ENCODE peak calls at places on chromosomes 3 and 15, in eight cellular contexts. D is A549, B is right lobe of liver, K is tibial nerve, L is lower lobe of right lung, J is neuronal stem cell, E is astrocyte, R is small intestine. S is an unnamed sample. For H3K4me1, the result is how much of the 10 kb centered on the place peaks cover.

GRCh38 chr15:70088887-70089691 is 8.6 kb downstream of the TLE3 start:
- DNase-seq in J (no peak), E (peak), R (no peak), D (no peak), L (no peak), B (peak), K (no peak), S (no peak)

GRCh38 chr3:131349946-131350347 is 31.6 kb upstream of the NUDT16 start:
- DNase-seq in L (no peak), D (peak), J (no peak), K (no peak), B (peak), E (peak), R (peak), S (no peak)

GRCh38 chr3:124887177-124887995 is at the start of gene ITGB5:
- DNase-seq in K (peak), B (peak), D (peak), L (peak), J (peak), R (peak), E (peak), S (no peak)

GRCh38 chr15:83869329-83869728 is 215.4 kb downstream of the ADAMTSL3 start:
- DNase-seq in D (no peak), B (no peak), E (no peak), R (no peak), L (no peak), J (no peak), K (no peak), S (no peak)

GRCh38 chr3:34859741-34860140 is 779.6 kb upstream of the ARPP21 start:
- DNase-seq in L (no peak), B (no peak), R (no peak), J (no peak), D (no peak), K (no peak), E (peak), S (no peak)

GRCh38 chr3:99901200-99901926 is 83.7 kb downstream of the CMSS1 start:
- DNase-seq in L (no peak), B (no peak), R (peak), D (no peak), K (no peak), E (peak), J (no peak), S (no peak)

GRCh38 chr3:111910806-111911205 is 51.7 kb downstream of the PHLDB2 start:
- DNase-seq in B (no peak), R (peak), L (no peak), K (no peak), J (no peak), E (peak), D (no peak), S (no peak)

GRCh38 chr15:23447107-23447500 is at the start of gene GOLGA6L2:
- DNase-seq in L (no peak), K (no peak), B (no peak), R (no peak), E (no peak), J (no peak), D (no peak), S (no peak)

GRCh38 chr3:25033407-25034029 is 394.5 kb upstream of the RARB start:
- DNase-seq in L (no peak), D (peak), B (peak), R (peak), K (peak), E (no peak), J (peak), S (no peak)

GRCh38 chr3:111012388-111013248 is 59.0 kb upstream of the NECTIN3 start:
- DNase-seq in D (no peak), R (peak), B (peak), J (peak), L (no peak), K (no peak), E (no peak), S (no peak)

GRCh38 chr15:80019168-80019745 is 40.2 kb upstream of the ZFAND6 start:
- DNase-seq in E (no peak), J (no peak), D (no peak), K (no peak), R (no peak), L (no peak), B (no peak), S (no peak)

GRCh38 chr15:76177491-76178040 is 117.8 kb downstream of the TMEM266 start:
- DNase-seq in R (no peak), D (peak), K (no peak), B (no peak), J (no peak), L (no peak), E (peak), S (no peak)

GRCh38 chr3:15309662-15310335 is 22.6 kb downstream of the SH3BP5 start:
- DNase-seq in D (no peak), L (no peak), E (no peak), R (no peak), J (no peak), B (no peak), K (no peak), S (no peak)
- H3K4me1 ChIP-seq in D (under half), L (half or more), E (under half), R (under half), J (under half), B (under half), K (under half), S (half or more)

DNA sequence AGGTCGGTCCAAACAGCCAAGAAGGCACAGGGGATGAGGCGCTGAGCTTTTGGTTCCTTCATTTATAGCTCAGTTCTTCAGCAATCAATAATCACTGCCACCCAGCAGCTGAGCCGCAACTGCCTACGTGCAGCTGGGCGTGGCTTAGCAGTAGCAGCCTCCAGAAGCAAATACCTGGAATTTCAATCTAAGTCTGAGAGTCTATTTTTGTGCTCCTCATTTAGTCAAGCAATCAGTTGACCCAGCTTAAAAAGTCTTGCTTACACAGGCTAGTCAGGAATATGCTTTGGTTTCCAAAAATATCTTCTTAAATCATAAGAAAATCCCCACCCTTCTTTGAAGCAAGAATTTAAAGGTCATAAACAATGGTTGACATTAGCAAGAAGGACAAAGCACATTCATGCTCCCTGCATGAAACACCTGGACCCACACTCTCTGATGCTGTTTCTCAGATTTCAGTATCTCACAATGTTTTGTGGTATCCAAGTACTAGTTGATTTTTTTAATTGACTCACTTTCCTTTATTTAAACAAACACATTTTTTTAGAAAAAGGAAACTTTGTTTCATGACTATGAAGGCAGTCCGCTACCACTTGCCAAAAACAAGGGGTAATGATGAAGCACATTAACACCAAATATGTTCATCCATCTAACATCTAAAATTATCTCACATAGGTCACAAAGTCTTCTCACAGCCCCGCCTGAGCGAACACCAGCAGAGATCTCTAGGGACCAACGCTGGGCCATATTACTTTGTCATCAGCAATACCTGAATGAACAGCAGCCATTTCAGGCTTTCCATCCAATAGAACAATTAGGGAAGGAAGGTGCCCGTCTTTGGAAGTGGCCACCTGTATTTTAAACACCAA is 106.1 kb downstream of the OXNAD1 start:
- DNase-seq in D (no peak), B (no peak), R (peak), L (no peak), J (no peak), E (peak), K (no peak), S (no peak)
- H3K27ac ChIP-seq in D (no peak), B (no peak), R (peak), L (no peak), J (no peak), E (peak), K (peak), S (no peak)

GRCh38 chr3:8505621-8506020 is 4.0 kb downstream of the LMCD1 start:
- DNase-seq in R (no peak), D (no peak), L (no peak), E (no peak), B (peak), K (no peak), J (no peak), S (no peak)

GRCh38 chr3:8503461-8503860 is 1.8 kb downstream of the LMCD1 start:
- DNase-seq in L (no peak), K (no peak), D (no peak), B (no peak), E (no peak), J (no peak), R (no peak), S (no peak)

GRCh38 chr3:8501388-8502131 is at the start of gene LMCD1:
- DNase-seq in B (peak), K (peak), E (peak), J (peak), R (peak), L (peak), D (peak), S (peak)

GRCh38 chr3:8504611-8504973 is 3.0 kb downstream of the LMCD1 start:
- DNase-seq in K (no peak), R (no peak), E (no peak), B (no peak), D (no peak), J (no peak), L (no peak), S (no peak)

GRCh38 chr3:8503871-8504610 is 2.4 kb downstream of the LMCD1 start:
- DNase-seq in J (no peak), K (no peak), L (no peak), R (no peak), D (no peak), E (no peak), B (no peak), S (no peak)
- H3K4me3 ChIP-seq in J (no peak), K (no peak), L (peak), R (no peak), D (peak), E (peak), B (no peak), S (no peak)

GRCh38 chr3:11583226-11583625 is 60.5 kb downstream of the VGLL4 start:
- DNase-seq in K (no peak), J (no peak), R (no peak), E (no peak), D (no peak), L (no peak), B (no peak), S (no peak)

GRCh38 chr3:11581237-11582122 is 62.2 kb downstream of the VGLL4 start:
- DNase-seq in R (peak), L (no peak), B (no peak), E (no peak), D (no peak), J (no peak), K (no peak), S (no peak)

GRCh38 chr3:11578169-11578568 is 65.5 kb downstream of the VGLL4 start:
- DNase-seq in B (no peak), R (no peak), L (no peak), K (no peak), E (no peak), J (no peak), D (no peak), S (no peak)

GRCh38 chr3:11582123-11582968 is 61.4 kb downstream of the VGLL4 start:
- DNase-seq in J (no peak), K (peak), D (no peak), R (peak), L (no peak), E (peak), B (no peak), S (no peak)

GRCh38 chr3:11580645-11581044 is 63.1 kb downstream of the VGLL4 start:
- DNase-seq in B (no peak), L (no peak), J (no peak), E (no peak), D (no peak), R (no peak), K (no peak), S (no peak)
- H3K4me1 ChIP-seq in B (under half), L (under half), J (under half), E (under half), D (under half), R (under half), K (under half), S (under half)

GRCh38 chr3:57962448-57962834 is 45.8 kb upstream of the FLNB start:
- DNase-seq in D (no peak), R (no peak), K (no peak), B (no peak), E (no peak), J (no peak), L (no peak), S (no peak)
- H3K27ac ChIP-seq in D (peak), R (peak), K (no peak), B (no peak), E (no peak), J (no peak), L (no peak), S (no peak)

GRCh38 chr3:133548090-133548489 is 25.4 kb upstream of the CDV3 start:
- DNase-seq in J (no peak), K (no peak), E (peak), D (no peak), L (no peak), B (no peak), R (no peak), S (no peak)

GRCh38 chr3:133547432-133548041 is 25.9 kb upstream of the CDV3 start:
- DNase-seq in B (peak), D (no peak), R (no peak), J (no peak), E (peak), K (no peak), L (peak), S (no peak)

DNA sequence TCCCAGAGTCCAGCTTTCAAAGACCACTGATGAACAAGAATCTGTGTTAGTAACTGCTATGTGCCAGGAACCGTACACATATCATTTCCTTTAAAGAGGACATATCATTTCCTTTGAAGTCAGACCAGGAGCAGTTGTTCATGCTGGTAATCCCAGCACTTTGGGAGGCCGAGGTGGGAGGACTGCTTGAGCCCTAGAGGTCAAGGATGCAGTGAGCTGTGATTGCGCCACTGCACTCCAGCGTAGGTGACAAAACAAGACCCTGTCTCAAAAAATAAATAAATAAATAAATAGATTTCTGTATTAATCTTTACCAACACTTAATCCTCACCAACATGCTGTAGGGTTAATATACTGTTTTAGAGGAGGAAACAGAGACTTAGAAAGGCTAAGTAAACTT is 23.9 kb upstream of the CDV3 start:
- DNase-seq in L (no peak), J (no peak), B (no peak), E (no peak), D (no peak), K (no peak), R (no peak), S (no peak)
- H3K4me3 ChIP-seq in L (no peak), J (no peak), B (no peak), E (no peak), D (no peak), K (no peak), R (no peak), S (no peak)

DNA sequence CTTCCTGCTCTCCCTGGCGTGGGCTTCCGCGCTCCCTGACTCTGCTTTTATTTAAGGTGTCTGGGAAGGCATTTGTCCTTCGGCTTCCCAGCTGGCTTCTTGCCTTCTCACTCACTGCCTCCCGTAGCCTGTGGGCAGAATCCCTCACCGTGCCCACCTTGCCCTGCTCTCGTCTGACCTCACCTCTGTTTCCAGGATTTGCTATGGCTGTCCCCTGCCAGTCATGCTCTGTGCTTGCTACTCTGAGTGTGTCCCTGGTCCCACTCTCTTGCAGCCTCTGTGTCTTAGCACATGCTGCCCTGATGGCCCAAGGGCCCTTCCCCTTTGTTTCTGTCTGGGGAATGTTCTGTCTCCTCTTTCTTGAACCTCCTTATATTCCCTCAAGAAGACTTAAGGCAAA is 26.2 kb downstream of the LPP start:
- DNase-seq in R (no peak), L (no peak), K (no peak), B (no peak), E (no peak), J (no peak), D (no peak), S (no peak)
- H3K4me1 ChIP-seq in R (under half), L (under half), K (under half), B (under half), E (under half), J (under half), D (under half), S (under half)